ENCODE peak calls at places on chromosomes 16 and 17, in ten cellular contexts. One of them, this sample, is unnamed.

GRCh38 chr16:51880776-51881175 is 666.2 kb downstream of the TOX3 start:
- DNase-seq in ovary: no peak
- DNase-seq in lower leg skin: no peak
- DNase-seq in A549: peak; percentile 28
- DNase-seq in uterus: no peak
- DNase-seq in HCT116: no peak
- DNase-seq in NB4: no peak
- DNase-seq in prostate gland: no peak
- DNase-seq in adrenal gland: no peak
- DNase-seq in gastrocnemius medialis: no peak
- DNase-seq in this sample: no peak

GRCh38 chr16:19520861-19521331 is 1.0 kb downstream of the GDE1 start:
- DNase-seq in HCT116: no peak
- DNase-seq in uterus: no peak
- DNase-seq in lower leg skin: no peak
- DNase-seq in NB4: peak; percentile 47
- DNase-seq in prostate gland: no peak
- DNase-seq in A549: no peak
- DNase-seq in gastrocnemius medialis: no peak
- DNase-seq in ovary: no peak
- DNase-seq in adrenal gland: peak; percentile 57
- DNase-seq in this sample: peak; percentile 94

GRCh38 chr16:51144203-51144602 is 6.9 kb downstream of the SALL1 start:
- DNase-seq in A549: no peak
- DNase-seq in NB4: no peak
- DNase-seq in lower leg skin: no peak
- DNase-seq in HCT116: no peak
- DNase-seq in prostate gland: no peak
- DNase-seq in ovary: no peak
- DNase-seq in gastrocnemius medialis: no peak
- DNase-seq in uterus: no peak
- DNase-seq in adrenal gland: no peak
- DNase-seq in this sample: no peak

GRCh38 chr17:48593840-48594411 is 347 bp upstream of the HOXB5 start:
- DNase-seq in NB4: peak; percentile 77
- DNase-seq in lower leg skin: peak; percentile 96
- DNase-seq in ovary: peak; percentile 41
- DNase-seq in prostate gland: peak; percentile 20
- DNase-seq in gastrocnemius medialis: peak; percentile 53
- DNase-seq in adrenal gland: peak; percentile 77
- DNase-seq in uterus: peak; percentile 61
- DNase-seq in A549: peak; percentile 94
- DNase-seq in HCT116: no peak
- DNase-seq in this sample: peak; percentile 82

GRCh38 chr17:35786941-35787432 is 8.5 kb downstream of the MMP28 start:
- DNase-seq in ovary: no peak
- DNase-seq in uterus: no peak
- DNase-seq in gastrocnemius medialis: no peak
- DNase-seq in NB4: no peak
- DNase-seq in HCT116: no peak
- DNase-seq in prostate gland: no peak
- DNase-seq in adrenal gland: no peak
- DNase-seq in lower leg skin: peak; percentile 61
- DNase-seq in A549: no peak
- DNase-seq in this sample: no peak

GRCh38 chr17:51214920-51215319 is 44.9 kb downstream of the MBTD1 start:
- DNase-seq in adrenal gland: no peak
- DNase-seq in A549: no peak
- DNase-seq in gastrocnemius medialis: no peak
- DNase-seq in prostate gland: no peak
- DNase-seq in lower leg skin: no peak
- DNase-seq in NB4: no peak
- DNase-seq in HCT116: no peak
- DNase-seq in ovary: no peak
- DNase-seq in uterus: no peak
- DNase-seq in this sample: no peak

GRCh38 chr17:43351686-43352085 is 47.1 kb upstream of the ARL4D start:
- DNase-seq in uterus: no peak
- DNase-seq in HCT116: no peak
- DNase-seq in ovary: no peak
- DNase-seq in NB4: no peak
- DNase-seq in prostate gland: no peak
- DNase-seq in adrenal gland: no peak
- DNase-seq in lower leg skin: no peak
- DNase-seq in gastrocnemius medialis: no peak
- DNase-seq in A549: no peak
- DNase-seq in this sample: no peak

GRCh38 chr16:75208861-75209505 is 2.0 kb upstream of the CTRB2 start:
- DNase-seq in A549: no peak
- DNase-seq in uterus: no peak
- DNase-seq in ovary: no peak
- DNase-seq in NB4: no peak
- DNase-seq in gastrocnemius medialis: no peak
- DNase-seq in prostate gland: no peak
- DNase-seq in lower leg skin: no peak
- DNase-seq in adrenal gland: no peak
- DNase-seq in HCT116: no peak
- DNase-seq in this sample: no peak

GRCh38 chr17:74427763-74428153 is 4.1 kb upstream of the GPRC5C start:
- DNase-seq in gastrocnemius medialis: peak; percentile 29
- DNase-seq in NB4: no peak
- DNase-seq in A549: no peak
- DNase-seq in HCT116: no peak
- DNase-seq in adrenal gland: no peak
- DNase-seq in ovary: no peak
- DNase-seq in lower leg skin: no peak
- DNase-seq in uterus: no peak
- DNase-seq in prostate gland: no peak
- DNase-seq in this sample: no peak

GRCh38 chr17:74426551-74427047 is 5.3 kb upstream of the GPRC5C start:
- DNase-seq in A549: no peak
- DNase-seq in adrenal gland: no peak
- DNase-seq in HCT116: no peak
- DNase-seq in prostate gland: no peak
- DNase-seq in ovary: no peak
- DNase-seq in uterus: no peak
- DNase-seq in lower leg skin: no peak
- DNase-seq in gastrocnemius medialis: no peak
- DNase-seq in NB4: peak; percentile 71
- DNase-seq in this sample: no peak

GRCh38 chr17:74429604-74430384 is 2.1 kb upstream of the GPRC5C start:
- DNase-seq in prostate gland: peak; percentile 76
- DNase-seq in uterus: no peak
- DNase-seq in A549: no peak
- DNase-seq in lower leg skin: no peak
- DNase-seq in NB4: peak; percentile 49
- DNase-seq in HCT116: no peak
- DNase-seq in adrenal gland: no peak
- DNase-seq in ovary: peak; percentile 66
- DNase-seq in gastrocnemius medialis: peak; percentile 88
- DNase-seq in this sample: no peak

GRCh38 chr17:74424658-74425057 is 7.2 kb upstream of the GPRC5C start:
- DNase-seq in gastrocnemius medialis: peak; percentile 93
- DNase-seq in HCT116: no peak
- DNase-seq in A549: no peak
- DNase-seq in NB4: no peak
- DNase-seq in uterus: no peak
- DNase-seq in ovary: no peak
- DNase-seq in lower leg skin: no peak
- DNase-seq in adrenal gland: no peak
- DNase-seq in prostate gland: no peak
- DNase-seq in this sample: no peak

DNA sequence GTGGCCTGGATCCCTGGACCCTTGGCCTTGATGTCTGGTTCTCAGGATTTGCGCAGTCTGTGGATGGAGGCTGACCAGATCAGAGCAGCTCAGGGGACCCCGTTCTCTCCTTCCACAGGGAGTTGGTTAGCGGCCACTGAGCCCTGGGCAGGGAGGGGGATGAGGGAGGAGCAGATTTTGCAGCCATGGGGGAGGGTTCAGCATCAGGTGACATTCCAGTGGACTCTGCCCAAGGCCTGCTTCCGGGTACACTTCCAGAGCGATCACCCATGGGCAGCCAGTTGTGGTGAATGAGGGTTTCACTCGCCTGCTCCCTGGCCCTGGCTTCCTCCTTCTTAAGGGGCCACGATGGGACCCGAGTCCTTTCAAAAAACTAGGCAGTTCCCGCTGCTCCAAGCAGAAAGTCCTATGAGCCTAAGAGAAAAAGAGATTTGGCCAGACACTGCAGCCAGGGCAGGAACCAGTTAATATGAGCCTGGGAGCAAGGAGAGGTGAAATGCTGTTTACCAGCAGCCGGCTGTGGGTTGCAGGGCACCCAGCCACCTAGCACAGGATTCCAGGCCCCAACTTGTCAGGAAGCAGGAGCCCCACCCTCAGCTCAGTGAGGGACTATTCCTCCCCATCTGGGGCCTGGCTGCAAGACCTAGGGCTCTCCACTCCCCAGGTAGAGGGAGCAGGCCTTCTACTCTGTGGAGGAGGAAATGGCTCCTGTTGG is 4.7 kb upstream of the GPRC5C start:
- DNase-seq in HCT116: no peak
- DNase-seq in lower leg skin: no peak
- DNase-seq in gastrocnemius medialis: peak; percentile 82
- DNase-seq in A549: no peak
- DNase-seq in ovary: peak; percentile 50
- DNase-seq in NB4: no peak
- DNase-seq in uterus: no peak
- DNase-seq in prostate gland: peak; percentile 82
- DNase-seq in adrenal gland: no peak
- DNase-seq in this sample: no peak
- TF ChIP-seq POLR2A in HCT116: no peak
- TF ChIP-seq POLR2A in lower leg skin: no peak
- TF ChIP-seq POLR2A in gastrocnemius medialis: peak; percentile 61
- TF ChIP-seq POLR2A in A549: no peak
- TF ChIP-seq POLR2A in ovary: no peak
- TF ChIP-seq POLR2A in NB4: no peak
- TF ChIP-seq POLR2A in uterus: peak; percentile 18
- TF ChIP-seq POLR2A in prostate gland: peak; percentile 34
- TF ChIP-seq POLR2A in adrenal gland: no peak
- TF ChIP-seq POLR2A in this sample: no peak

GRCh38 chr16:1991588-1992474 is 2.1 kb downstream of the SYNGR3 start:
- DNase-seq in A549: peak; percentile 73
- DNase-seq in gastrocnemius medialis: peak; percentile 95
- DNase-seq in lower leg skin: peak; percentile 98
- DNase-seq in NB4: peak; percentile 76
- DNase-seq in HCT116: peak; percentile 61
- DNase-seq in ovary: peak; percentile 93
- DNase-seq in adrenal gland: peak; percentile 97
- DNase-seq in prostate gland: peak; percentile 85
- DNase-seq in uterus: peak; percentile 83
- DNase-seq in this sample: peak; percentile 94
- TF ChIP-seq POLR2A in A549: no peak
- TF ChIP-seq POLR2A in gastrocnemius medialis: no peak
- TF ChIP-seq POLR2A in lower leg skin: no peak
- TF ChIP-seq POLR2A in NB4: no peak
- TF ChIP-seq POLR2A in HCT116: no peak
- TF ChIP-seq POLR2A in ovary: no peak
- TF ChIP-seq POLR2A in adrenal gland: no peak
- TF ChIP-seq POLR2A in prostate gland: peak; percentile 53
- TF ChIP-seq POLR2A in uterus: peak; percentile 19
- TF ChIP-seq POLR2A in this sample: no peak

GRCh38 chr17:74873874-74874614 is 1.2 kb upstream of the FDXR start:
- DNase-seq in lower leg skin: no peak
- DNase-seq in gastrocnemius medialis: no peak
- DNase-seq in NB4: peak; percentile 57
- DNase-seq in prostate gland: no peak
- DNase-seq in adrenal gland: no peak
- DNase-seq in uterus: no peak
- DNase-seq in A549: peak; percentile 78
- DNase-seq in HCT116: peak; percentile 71
- DNase-seq in ovary: no peak
- DNase-seq in this sample: peak; percentile 76
- TF ChIP-seq POLR2A in lower leg skin: no peak
- TF ChIP-seq POLR2A in gastrocnemius medialis: no peak
- TF ChIP-seq POLR2A in NB4: no peak
- TF ChIP-seq POLR2A in prostate gland: no peak
- TF ChIP-seq POLR2A in adrenal gland: no peak
- TF ChIP-seq POLR2A in uterus: no peak
- TF ChIP-seq POLR2A in A549: no peak
- TF ChIP-seq POLR2A in HCT116: peak; percentile 47
- TF ChIP-seq POLR2A in ovary: no peak
- TF ChIP-seq POLR2A in this sample: no peak

GRCh38 chr17:28726912-28727726 is 1.1 kb upstream of the TLCD1 start:
- DNase-seq in lower leg skin: peak; percentile 98
- DNase-seq in gastrocnemius medialis: peak; percentile 82
- DNase-seq in A549: peak; percentile 94
- DNase-seq in adrenal gland: peak; percentile 92
- DNase-seq in NB4: peak; percentile 97
- DNase-seq in uterus: peak; percentile 92
- DNase-seq in HCT116: peak; percentile 89
- DNase-seq in prostate gland: peak; percentile 94
- DNase-seq in ovary: peak; percentile 94
- DNase-seq in this sample: peak; percentile 95

GRCh38 chr17:28726396-28726911 is 421 bp upstream of the TLCD1 start:
- DNase-seq in A549: peak; percentile 75
- DNase-seq in ovary: no peak
- DNase-seq in NB4: peak; percentile 79
- DNase-seq in HCT116: peak; percentile 53
- DNase-seq in lower leg skin: peak; percentile 96
- DNase-seq in prostate gland: peak; percentile 47
- DNase-seq in gastrocnemius medialis: no peak
- DNase-seq in adrenal gland: peak; percentile 66
- DNase-seq in uterus: no peak
- DNase-seq in this sample: peak; percentile 83

GRCh38 chr17:28727727-28728363 is 743 bp upstream of the NEK8 start:
- DNase-seq in HCT116: peak; percentile 55
- DNase-seq in A549: peak; percentile 78
- DNase-seq in adrenal gland: peak; percentile 59
- DNase-seq in ovary: peak; percentile 61
- DNase-seq in lower leg skin: peak; percentile 93
- DNase-seq in gastrocnemius medialis: no peak
- DNase-seq in prostate gland: peak; percentile 69
- DNase-seq in NB4: peak; percentile 82
- DNase-seq in uterus: peak; percentile 51
- DNase-seq in this sample: peak; percentile 77

GRCh38 chr17:28729950-28730330 is 1.4 kb downstream of the NEK8 start:
- DNase-seq in HCT116: no peak
- DNase-seq in uterus: no peak
- DNase-seq in A549: no peak
- DNase-seq in ovary: no peak
- DNase-seq in gastrocnemius medialis: no peak
- DNase-seq in lower leg skin: no peak
- DNase-seq in adrenal gland: no peak
- DNase-seq in prostate gland: no peak
- DNase-seq in NB4: no peak
- DNase-seq in this sample: no peak

DNA sequence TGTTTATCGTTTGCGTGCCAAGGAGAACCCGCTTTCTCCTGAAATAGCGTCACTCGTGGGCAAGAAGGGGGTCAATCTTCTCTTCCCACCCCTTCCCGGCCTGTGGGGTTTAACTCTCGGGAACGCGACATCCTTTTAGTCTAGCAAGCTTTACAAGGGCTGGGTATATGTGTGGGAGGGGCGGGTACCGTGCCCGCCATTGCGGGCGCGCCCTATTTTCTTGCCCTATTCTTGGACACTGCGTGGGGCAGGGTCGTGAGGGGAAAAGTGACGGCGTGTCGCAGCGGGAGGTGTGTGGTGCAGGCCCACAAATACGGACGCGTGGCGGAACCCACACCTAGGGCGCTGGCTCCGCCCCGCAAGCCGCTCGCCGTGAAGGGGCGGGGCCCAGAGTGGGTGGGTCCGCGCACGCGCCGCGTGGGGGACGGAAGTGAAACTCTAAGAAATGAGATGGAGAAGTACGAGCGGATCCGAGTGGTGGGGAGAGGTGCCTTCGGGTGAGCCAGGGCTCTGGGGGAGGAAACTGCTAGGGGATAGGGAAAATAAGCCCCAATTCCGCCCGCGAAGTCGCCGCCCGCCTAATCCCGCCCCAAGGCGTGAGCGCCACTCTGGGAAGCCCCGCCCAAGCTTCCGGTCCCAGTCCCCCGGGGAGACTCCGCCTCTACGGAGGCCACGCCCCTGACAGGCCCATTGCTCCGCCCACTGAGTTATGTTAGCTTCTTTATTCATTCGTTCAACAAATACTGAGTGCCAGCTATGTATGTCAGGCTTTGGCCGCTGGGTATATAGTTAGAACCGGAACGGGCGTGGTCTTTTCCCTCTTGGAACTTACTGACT is at the start of gene NEK8:
- DNase-seq in NB4: peak; percentile 94
- DNase-seq in A549: peak; percentile 96
- DNase-seq in HCT116: peak; percentile 88
- DNase-seq in prostate gland: peak; percentile 98
- DNase-seq in lower leg skin: peak; percentile 100
- DNase-seq in adrenal gland: peak; percentile 93
- DNase-seq in ovary: peak; percentile 98
- DNase-seq in gastrocnemius medialis: peak; percentile 94
- DNase-seq in uterus: peak; percentile 97
- DNase-seq in this sample: peak; percentile 92
- TF ChIP-seq POLR2A in NB4: peak; percentile 85
- TF ChIP-seq POLR2A in A549: peak; percentile 77
- TF ChIP-seq POLR2A in HCT116: no peak
- TF ChIP-seq POLR2A in prostate gland: peak; percentile 87
- TF ChIP-seq POLR2A in lower leg skin: no peak
- TF ChIP-seq POLR2A in adrenal gland: peak; percentile 14
- TF ChIP-seq POLR2A in ovary: peak; percentile 75
- TF ChIP-seq POLR2A in gastrocnemius medialis: peak; percentile 77
- TF ChIP-seq POLR2A in uterus: peak; percentile 81
- TF ChIP-seq POLR2A in this sample: peak; percentile 65

This sample was measured in erythroblast.